ENCODE peak calls at places on chromosomes 16 and 17, in nine cellular contexts. R, U, B, Q, D, Y, H, C and W are unnamed samples.

GRCh38 chr16:77288222-77288621 is 89.0 kb downstream of the SYCE1L start:
- DNase-seq in R (no peak), U (no peak), B (no peak), Q (no peak), D (no peak), Y (no peak), H (peak; percentile 35), C (no peak), W (no peak)

GRCh38 chr17:14050616-14051015 is 18.7 kb upstream of the COX10 start:
- DNase-seq in R (no peak), U (no peak), B (no peak), Q (no peak), D (no peak), Y (no peak), H (no peak), C (no peak), W (no peak)

GRCh38 chr16:70659546-70659945 is 13.2 kb downstream of the IL34 start:
- DNase-seq in R (no peak), U (peak; percentile 68), B (no peak), Q (no peak), D (no peak), Y (no peak), H (no peak), C (no peak), W (peak; percentile 58)

GRCh38 chr16:55471448-55472097 is 7.4 kb upstream of the MMP2 start:
- DNase-seq in R (peak; percentile 43), U (no peak), B (no peak), Q (no peak), D (peak; percentile 6), Y (no peak), H (peak; percentile 40), C (no peak), W (no peak)

GRCh38 chr17:82225368-82226029 is 3.3 kb upstream of the SLC16A3 start:
- DNase-seq in R (no peak), U (peak; percentile 70), B (no peak), Q (no peak), D (no peak), Y (no peak), H (no peak), C (no peak), W (no peak)

GRCh38 chr16:79137528-79137927 is 463.0 kb downstream of the MAF start:
- DNase-seq in R (no peak), U (no peak), B (no peak), Q (no peak), D (no peak), Y (no peak), H (no peak), C (no peak), W (no peak)

GRCh38 chr17:73571524-73572130 is 72.6 kb downstream of the SDK2 start:
- DNase-seq in R (no peak), U (no peak), B (no peak), Q (no peak), D (no peak), Y (no peak), H (no peak), C (no peak), W (peak; percentile 43)

GRCh38 chr17:48730240-48730550 is 1.6 kb upstream of the HOXB13 start:
- DNase-seq in R (no peak), U (no peak), B (no peak), Q (no peak), D (no peak), Y (no peak), H (no peak), C (no peak), W (no peak)

GRCh38 chr16:8645831-8646230 is 24.3 kb downstream of the METTL22 start:
- DNase-seq in R (no peak), U (no peak), B (no peak), Q (no peak), D (no peak), Y (no peak), H (no peak), C (no peak), W (peak; percentile 77)

GRCh38 chr16:8645141-8645521 is 23.6 kb downstream of the METTL22 start:
- DNase-seq in R (no peak), U (no peak), B (no peak), Q (no peak), D (no peak), Y (no peak), H (no peak), C (no peak), W (no peak)

GRCh38 chr16:8646271-8646670 is 24.8 kb downstream of the METTL22 start:
- DNase-seq in R (no peak), U (no peak), B (no peak), Q (no peak), D (no peak), Y (no peak), H (no peak), C (no peak), W (no peak)

GRCh38 chr16:8644151-8644512 is 22.6 kb downstream of the METTL22 start:
- DNase-seq in R (no peak), U (no peak), B (no peak), Q (no peak), D (no peak), Y (no peak), H (no peak), C (no peak), W (no peak)

GRCh38 chr16:8644513-8645140 is 23.1 kb downstream of the METTL22 start:
- DNase-seq in R (no peak), U (no peak), B (no peak), Q (peak; percentile 20), D (no peak), Y (peak; percentile 61), H (no peak), C (no peak), W (no peak)
- H3K36me3 ChIP-seq in R (peaks cover 85% of the 10 kb centered on the region), U (no peaks in the 10 kb centered on the region), B (peaks cover 29% of the 10 kb centered on the region), Q (peaks cover 12% of the 10 kb centered on the region), D (peaks cover 72% of the 10 kb centered on the region), Y (peaks cover 12% of the 10 kb centered on the region), H (no peaks in the 10 kb centered on the region), C (peaks cover 3% of the 10 kb centered on the region), W (peaks cover 75% of the 10 kb centered on the region)

DNA sequence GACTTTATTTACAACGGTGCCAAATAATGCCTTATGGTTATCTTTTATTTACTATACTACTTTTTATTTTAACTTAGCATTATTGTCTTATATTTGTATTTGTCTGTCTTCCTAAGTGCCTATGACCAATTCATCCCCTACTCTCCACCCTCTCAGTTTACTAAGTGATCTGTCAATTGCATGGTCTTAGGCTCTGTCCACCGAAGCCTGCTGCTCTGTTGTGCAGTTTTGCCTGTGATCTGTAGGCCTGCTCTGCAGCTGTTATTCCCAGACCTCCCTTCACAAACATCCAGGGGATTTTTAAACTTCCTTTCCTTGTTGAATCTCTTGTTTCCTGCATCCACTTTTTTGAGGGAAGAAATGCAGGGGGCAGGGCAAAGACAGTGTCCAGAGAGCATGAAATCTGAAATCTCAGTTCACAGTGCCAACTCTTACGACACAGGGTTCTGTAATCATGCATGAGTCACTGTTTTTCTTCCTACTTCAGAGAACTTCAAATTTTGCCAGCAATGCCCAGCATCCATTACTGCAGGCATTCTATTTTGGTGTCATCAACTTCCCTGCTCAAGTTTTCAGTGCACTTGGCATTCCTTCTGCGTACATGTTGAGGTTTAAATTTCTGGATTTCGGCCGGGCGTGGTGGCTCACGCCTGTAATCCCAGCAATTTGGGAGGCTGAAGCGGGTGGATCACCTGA is 11.4 kb downstream of the SLFN5 start:
- DNase-seq in R (peak; percentile 60), U (no peak), B (peak; percentile 66), Q (no peak), D (no peak), Y (no peak), H (peak; percentile 71), C (no peak), W (no peak)
- H3K36me3 ChIP-seq in R (no peaks in the 10 kb centered on the region), U (no peaks in the 10 kb centered on the region), B (no peaks in the 10 kb centered on the region), Q (peaks cover 10% of the 10 kb centered on the region), D (no peaks in the 10 kb centered on the region), Y (no peaks in the 10 kb centered on the region), H (no peaks in the 10 kb centered on the region), C (no peaks in the 10 kb centered on the region), W (peaks cover 14% of the 10 kb centered on the region)

DNA sequence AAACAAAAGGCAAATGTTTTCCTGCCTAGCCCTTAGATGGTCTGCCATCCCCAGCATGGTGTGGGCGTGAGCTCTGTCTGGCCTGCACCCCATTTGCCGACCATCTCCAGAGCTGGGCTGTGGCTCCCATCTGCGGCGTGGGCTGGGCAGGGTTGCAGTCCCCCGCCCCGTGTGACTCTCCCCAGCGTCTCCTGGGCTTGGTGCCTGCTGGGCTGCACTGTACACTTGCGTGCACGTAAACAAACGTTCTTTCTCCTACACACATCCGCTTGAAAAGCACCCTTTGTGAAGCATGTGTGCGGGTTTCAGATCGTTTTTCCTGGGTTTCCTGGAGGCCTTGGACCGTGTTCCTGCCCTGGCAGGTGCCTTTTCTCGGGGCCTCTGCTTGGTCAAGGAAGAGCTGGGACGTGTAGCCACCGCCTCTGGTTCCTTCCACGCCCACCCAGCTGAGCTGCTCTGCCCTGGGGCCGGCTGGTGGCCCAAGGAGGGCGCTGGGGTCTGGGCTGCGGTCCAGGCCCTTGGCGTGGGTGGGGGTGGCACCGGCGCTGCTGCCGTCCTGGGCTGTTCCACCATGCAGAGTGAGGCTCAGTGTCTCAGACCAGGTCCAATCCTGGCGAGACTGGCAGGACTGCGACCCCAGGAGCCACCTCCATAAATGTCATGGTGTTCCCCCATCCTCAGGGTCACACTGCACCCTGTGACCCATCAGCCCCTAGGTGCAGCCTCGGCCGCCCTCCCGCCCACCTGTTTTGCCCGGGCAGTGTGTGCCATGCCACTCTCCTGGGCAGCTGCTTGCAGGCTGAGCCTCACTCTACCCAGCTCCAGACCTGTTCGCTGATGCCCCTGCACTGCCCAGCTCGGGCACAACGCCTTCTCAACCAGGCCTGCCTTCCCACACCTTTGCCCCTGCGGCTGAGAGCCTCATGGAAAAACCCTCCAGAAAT is 9.9 kb upstream of the BAIAP3 start:
- DNase-seq in R (no peak), U (no peak), B (no peak), Q (no peak), D (no peak), Y (no peak), H (no peak), C (no peak), W (no peak)
- H3K36me3 ChIP-seq in R (peaks cover 59% of the 10 kb centered on the region), U (peaks cover 3% of the 10 kb centered on the region), B (peaks cover 30% of the 10 kb centered on the region), Q (peaks cover 24% of the 10 kb centered on the region), D (peaks cover 61% of the 10 kb centered on the region), Y (peaks cover 11% of the 10 kb centered on the region), H (no peaks in the 10 kb centered on the region), C (peaks cover 4% of the 10 kb centered on the region), W (peaks cover 49% of the 10 kb centered on the region)

GRCh38 chr16:50769-51591 is 2.4 kb downstream of the POLR3K start:
- DNase-seq in R (peak; percentile 59), U (no peak), B (no peak), Q (no peak), D (no peak), Y (no peak), H (no peak), C (no peak), W (no peak)

GRCh38 chr16:43294-43693 is 10.1 kb downstream of the POLR3K start:
- DNase-seq in R (no peak), U (no peak), B (no peak), Q (no peak), D (no peak), Y (no peak), H (no peak), C (no peak), W (no peak)

GRCh38 chr16:44655-45054 is 8.8 kb downstream of the POLR3K start:
- DNase-seq in R (no peak), U (no peak), B (no peak), Q (no peak), D (no peak), Y (no peak), H (no peak), C (no peak), W (no peak)

GRCh38 chr16:45454-45853 is 8.0 kb downstream of the POLR3K start:
- DNase-seq in R (no peak), U (no peak), B (no peak), Q (no peak), D (no peak), Y (no peak), H (no peak), C (no peak), W (no peak)

DNA sequence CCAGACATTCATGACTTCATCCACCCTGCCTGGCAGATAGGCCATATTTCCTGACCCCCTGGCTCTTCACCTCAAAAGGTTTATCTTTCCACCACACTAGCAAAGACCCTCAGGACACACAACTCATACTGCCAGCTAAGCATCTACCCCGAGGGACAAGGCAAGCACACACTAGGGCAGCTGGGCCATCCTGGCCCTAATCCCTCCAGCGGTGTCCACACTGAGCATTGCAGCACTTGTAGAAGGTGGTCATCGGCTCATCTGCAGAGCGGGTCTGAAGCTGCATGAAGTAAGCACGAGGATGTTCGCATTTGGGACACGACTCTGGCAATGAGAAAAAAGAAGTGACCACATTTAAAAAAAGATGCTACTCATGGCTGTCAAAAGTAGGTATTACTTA is 6.2 kb downstream of the POLR3K start:
- DNase-seq in R (no peak), U (no peak), B (no peak), Q (no peak), D (no peak), Y (no peak), H (no peak), C (no peak), W (no peak)
- H3K36me3 ChIP-seq in R (peaks cover 34% of the 10 kb centered on the region), U (no peaks in the 10 kb centered on the region), B (peaks cover 5% of the 10 kb centered on the region), Q (peaks cover 5% of the 10 kb centered on the region), D (peaks cover 85% of the 10 kb centered on the region), Y (no peaks in the 10 kb centered on the region), H (no peaks in the 10 kb centered on the region), C (no peaks in the 10 kb centered on the region), W (peaks cover 61% of the 10 kb centered on the region)